ENCODE peak calls at places on chromosomes 2 and 18, in five cellular contexts. C, J, H, R and W are unnamed samples.

GRCh38 chr2:201344663-201345366 is 12.3 kb downstream of the FLACC1 start:
- DNase-seq in H (no peak), C (no peak), J (no peak), R (no peak), W (no peak)

GRCh38 chr2:6922201-6922656 is 5.0 kb downstream of the RNF144A start:
- DNase-seq in H (no peak), C (peak), J (no peak), R (no peak), W (peak)

GRCh38 chr2:126973745-126974144 is 75.1 kb downstream of the TEX51 start:
- DNase-seq in H (no peak), C (no peak), J (no peak), R (no peak), W (no peak)

GRCh38 chr18:44651453-44651852 is 29.2 kb upstream of the SETBP1 start:
- DNase-seq in J (peak), H (no peak), C (no peak), R (no peak), W (peak)

GRCh38 chr2:218959761-218960195 is 312 bp downstream of the CDK5R2 start:
- DNase-seq in J (no peak), R (peak), C (no peak), H (no peak), W (no peak)

GRCh38 chr2:159903404-159904126 is 105.6 kb upstream of the CD302 start:
- DNase-seq in H (peak), R (no peak), C (no peak), J (no peak), W (peak)

GRCh38 chr2:209876211-209876610 is 104.6 kb downstream of the UNC80 start:
- DNase-seq in C (no peak), H (no peak), J (no peak), R (no peak), W (peak)

GRCh38 chr2:195318440-195319111 is 338.4 kb upstream of the SLC39A10 start:
- DNase-seq in C (peak), H (no peak), R (no peak), J (peak), W (peak)

GRCh38 chr18:47730795-47731194 is 199.7 kb downstream of the SMAD2 start:
- DNase-seq in H (no peak), R (no peak), C (no peak), J (peak), W (peak)

GRCh38 chr2:152962446-152962845 is 244.0 kb downstream of the ARL6IP6 start:
- DNase-seq in R (no peak), J (no peak), H (no peak), C (no peak), W (no peak)

GRCh38 chr18:37668971-37669747 is 103.6 kb upstream of the CELF4 start:
- DNase-seq in R (no peak), J (no peak), C (no peak), H (no peak), W (no peak)

GRCh38 chr2:216352653-216353270 is 19.5 kb downstream of the MARCHF4 start:
- DNase-seq in J (no peak), H (no peak), C (no peak), R (no peak), W (no peak)

GRCh38 chr2:58539973-58540372 is 298.8 kb upstream of the FANCL start:
- DNase-seq in C (no peak), J (no peak), H (no peak), R (no peak), W (peak)

GRCh38 chr2:66699481-66700180 is 264.7 kb downstream of the MEIS1 start:
- DNase-seq in H (no peak), R (no peak), J (no peak), C (no peak), W (no peak)

GRCh38 chr18:74493689-74494088 is 2.5 kb upstream of the CNDP2 start:
- DNase-seq in J (peak), R (no peak), H (peak), C (peak), W (peak)

GRCh38 chr18:74540689-74541421 is 6.6 kb downstream of the CNDP1 start:
- DNase-seq in J (peak), R (no peak), H (peak), C (no peak), W (peak)

GRCh38 chr2:241225983-241226382 is 37.5 kb downstream of the ANO7 start:
- DNase-seq in J (no peak), C (no peak), H (no peak), R (no peak), W (no peak)

GRCh38 chr2:212975333-212975732 is 176.1 kb downstream of the IKZF2 start:
- DNase-seq in R (no peak), C (no peak), J (no peak), H (no peak), W (no peak)

GRCh38 chr2:164599954-164600589 is 21.2 kb downstream of the GRB14 start:
- DNase-seq in H (peak), J (peak), R (peak), C (peak), W (peak)

GRCh38 chr2:102606353-102606752 is 13.0 kb upstream of the SLC9A2 start:
- DNase-seq in H (no peak), J (no peak), C (no peak), R (no peak), W (peak)

GRCh38 chr2:111069722-111070121 is 51.0 kb upstream of the BCL2L11 start:
- DNase-seq in R (no peak), C (no peak), J (no peak), H (no peak), W (no peak)

DNA sequence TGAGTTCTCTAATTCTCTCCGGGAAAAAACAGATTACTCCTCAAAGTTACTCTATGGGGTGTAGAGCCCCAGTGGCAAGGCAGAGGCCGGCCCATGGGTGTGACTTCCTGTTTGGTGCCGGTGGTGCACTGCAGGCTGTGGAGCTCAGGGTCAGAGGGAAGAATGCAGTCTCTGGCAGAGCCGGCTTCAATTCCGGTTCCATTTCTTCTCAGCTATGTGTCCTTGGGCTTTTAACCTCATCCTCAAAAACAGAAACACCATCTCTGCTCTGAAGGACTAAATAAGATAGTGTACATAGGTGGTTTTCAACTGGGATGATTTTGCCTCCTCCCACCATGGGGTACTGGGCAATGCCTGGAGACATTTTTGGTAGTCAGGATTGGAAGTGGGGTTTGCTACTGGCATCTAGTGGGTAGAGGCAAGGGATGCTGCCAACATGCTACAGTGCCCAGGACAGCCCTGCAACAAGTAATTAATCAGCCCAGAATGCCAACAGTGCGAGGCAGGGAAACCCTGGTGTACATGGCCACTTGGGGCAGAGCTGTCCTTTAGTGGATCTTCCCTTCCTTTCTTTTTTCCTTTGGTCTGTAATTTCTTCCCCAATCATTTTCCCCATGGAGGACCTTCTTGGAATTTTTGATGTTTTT is 81.2 kb downstream of the INSIG2 start:
- DNase-seq in C (no peak), H (no peak), J (no peak), R (no peak), W (peak)
- TF ChIP-seq CTCF in C (peak), H (no peak), J (no peak), R (no peak), W (peak)

DNA sequence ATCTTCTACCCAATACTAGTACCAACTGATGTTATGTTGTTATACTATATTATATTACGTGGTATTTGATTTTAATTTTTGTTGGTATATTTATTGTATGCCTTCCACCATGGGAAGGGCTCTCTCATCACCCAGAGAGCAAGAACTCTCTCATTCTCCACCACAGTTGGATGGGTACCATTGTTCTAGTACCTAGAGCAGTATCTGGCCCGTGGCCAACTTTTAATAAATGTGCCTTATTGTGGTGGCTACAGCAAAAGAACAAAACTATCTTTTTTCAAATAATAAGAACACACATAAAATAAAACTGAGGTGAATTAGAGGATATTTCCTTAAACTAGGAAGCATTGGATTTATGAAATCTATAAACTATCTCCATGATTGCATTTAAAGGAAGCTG is 71.8 kb downstream of the PID1 start:
- DNase-seq in R (no peak), H (no peak), J (no peak), C (no peak), W (no peak)
- TF ChIP-seq CTCF in R (no peak), H (no peak), J (no peak), C (no peak), W (no peak)

GRCh38 chr2:98025481-98026037 is 29.8 kb upstream of the TMEM131 start:
- DNase-seq in J (no peak), R (no peak), C (no peak), H (no peak), W (no peak)
- TF ChIP-seq CTCF in J (no peak), R (no peak), C (no peak), H (peak), W (no peak)

GRCh38 chr2:13193075-13193474 is 476.3 kb downstream of the TRIB2 start:
- DNase-seq in C (no peak), H (no peak), R (no peak), J (peak), W (peak)

GRCh38 chr2:13195270-13195669 is 478.5 kb downstream of the TRIB2 start:
- DNase-seq in H (no peak), R (no peak), J (no peak), C (no peak), W (no peak)

DNA sequence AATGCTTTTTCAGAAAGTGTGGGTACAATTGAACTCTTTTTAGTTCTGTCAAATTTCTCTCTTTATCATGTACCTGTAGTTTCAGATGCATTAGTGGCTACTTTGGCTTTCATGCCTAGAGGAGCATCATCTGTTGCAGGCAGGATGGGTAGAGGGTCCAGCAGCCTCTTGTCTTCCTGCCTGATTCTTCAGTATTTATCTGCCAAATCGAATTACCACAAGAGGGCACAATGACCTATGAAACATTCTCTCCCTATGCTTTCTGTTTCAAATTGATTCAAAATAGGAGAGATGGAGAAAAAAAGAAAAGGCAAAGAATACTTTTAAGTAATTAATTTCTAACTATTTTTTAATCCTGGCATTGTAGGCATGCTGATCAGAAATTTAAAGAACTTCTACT is 477.2 kb downstream of the TRIB2 start:
- DNase-seq in R (no peak), C (no peak), H (no peak), J (peak), W (peak)
- TF ChIP-seq CTCF in R (peak), C (peak), H (no peak), J (peak), W (peak)